ENCODE peak calls at places on chromosomes 12 and 14, in seven cellular contexts. A is stimulated activated CD8-positive, alpha-beta memory T cell treated with anti-CD3 and anti-CD28 coated beads, Interleukin-4, amount 100 ng/mL, for 1 hour; R is activated naive CD4-positive, alpha-beta T cell; V is kidney tubule cell; W is RWPE1; C is LoVo; P is left cardiac atrium. G is an unnamed sample.

GRCh38 chr12:117151195-117152031 is 38.9 kb downstream of the FBXO21 start:
- DNase-seq in A (no peak), R (no peak), V (peak; percentile 21), W (no peak), C (no peak), P (peak; percentile 82), G (peak; percentile 27)

GRCh38 chr12:94262228-94263010 is 114.0 kb downstream of the PLXNC1 start:
- DNase-seq in A (peak; percentile 55), R (peak; percentile 25), V (peak; percentile 84), W (peak; percentile 76), C (peak; percentile 61), P (peak; percentile 88), G (peak; percentile 81)

GRCh38 chr14:104659764-104660523 is 29.5 kb upstream of the INF2 start:
- DNase-seq in A (no peak), R (no peak), V (no peak), W (no peak), C (no peak), P (no peak), G (no peak)

GRCh38 chr14:36579573-36580140 is 2.8 kb downstream of the NKX2-8 start:
- DNase-seq in A (no peak), R (no peak), V (no peak), W (no peak), C (no peak), P (no peak), G (no peak)

GRCh38 chr12:119802472-119802871 is 74.6 kb downstream of the CIT start:
- DNase-seq in A (no peak), R (no peak), V (peak; percentile 39), W (no peak), C (no peak), P (peak; percentile 71), G (no peak)

GRCh38 chr12:275784-276183 is 13.1 kb upstream of the SLC6A13 start:
- DNase-seq in A (no peak), R (no peak), V (no peak), W (no peak), C (no peak), P (no peak), G (no peak)

GRCh38 chr12:68237068-68237467 is 11.5 kb upstream of the IL26 start:
- DNase-seq in A (no peak), R (no peak), V (no peak), W (no peak), C (no peak), P (no peak), G (no peak)

GRCh38 chr14:37585101-37585479 is 10.0 kb downstream of the FOXA1 start:
- DNase-seq in A (no peak), R (no peak), V (peak; percentile 48), W (no peak), C (peak; percentile 36), P (no peak), G (no peak)

GRCh38 chr14:79961197-79961596 is 250.1 kb downstream of the DIO2 start:
- DNase-seq in A (no peak), R (no peak), V (no peak), W (no peak), C (no peak), P (peak; percentile 40), G (no peak)

GRCh38 chr12:14770495-14771313 is 32.6 kb downstream of the WBP11 start:
- DNase-seq in A (peak; percentile 91), R (peak; percentile 78), V (peak; percentile 97), W (peak; percentile 84), C (peak; percentile 98), P (peak; percentile 91), G (peak; percentile 96)

GRCh38 chr14:93682459-93682858 is 105.8 kb downstream of the PRIMA1 start:
- DNase-seq in A (no peak), R (no peak), V (no peak), W (no peak), C (no peak), P (no peak), G (no peak)

GRCh38 chr12:27610380-27610779 is 85.9 kb upstream of the REP15 start:
- DNase-seq in A (no peak), R (no peak), V (no peak), W (no peak), C (peak; percentile 87), P (no peak), G (no peak)

GRCh38 chr12:47722926-47723631 is 2.2 kb downstream of the ENDOU start:
- DNase-seq in A (no peak), R (no peak), V (no peak), W (no peak), C (no peak), P (no peak), G (no peak)

GRCh38 chr14:31395572-31396205 is 24.7 kb downstream of the HEATR5A start:
- DNase-seq in A (no peak), R (no peak), V (no peak), W (peak; percentile 26), C (no peak), P (no peak), G (no peak)

GRCh38 chr12:121800694-121801600 is 2.9 kb upstream of the SETD1B start:
- DNase-seq in A (peak; percentile 53), R (peak; percentile 30), V (peak; percentile 81), W (no peak), C (peak; percentile 84), P (peak; percentile 86), G (peak; percentile 18)

GRCh38 chr12:31752450-31752849 is 23.6 kb upstream of the AMN1 start:
- DNase-seq in A (no peak), R (no peak), V (no peak), W (no peak), C (no peak), P (no peak), G (no peak)

GRCh38 chr12:5374691-5375090 is 57.2 kb upstream of the NTF3 start:
- DNase-seq in A (no peak), R (no peak), V (no peak), W (no peak), C (no peak), P (no peak), G (no peak)

GRCh38 chr12:3558854-3559253 is 67.9 kb downstream of the PRMT8 start:
- DNase-seq in A (no peak), R (no peak), V (no peak), W (no peak), C (no peak), P (no peak), G (no peak)

GRCh38 chr12:111606651-111607232 is 7.6 kb upstream of the ATXN2 start:
- DNase-seq in A (no peak), R (no peak), V (no peak), W (no peak), C (no peak), P (no peak), G (no peak)

GRCh38 chr14:28831126-28831525 is 64.5 kb downstream of the FOXG1 start:
- DNase-seq in A (no peak), R (no peak), V (no peak), W (no peak), C (no peak), P (no peak), G (no peak)

GRCh38 chr12:94140556-94140955 is 7.8 kb upstream of the PLXNC1 start:
- DNase-seq in A (no peak), R (no peak), V (peak; percentile 22), W (no peak), C (no peak), P (no peak), G (no peak)

GRCh38 chr14:96362071-96362964 is 823 bp downstream of the ATG2B start:
- DNase-seq in A (peak; percentile 11), R (no peak), V (peak; percentile 62), W (peak; percentile 45), C (peak; percentile 74), P (peak; percentile 36), G (peak; percentile 43)

GRCh38 chr14:71400821-71401447 is 493.7 kb downstream of the PCNX1 start:
- DNase-seq in A (no peak), R (no peak), V (no peak), W (no peak), C (no peak), P (no peak), G (no peak)

GRCh38 chr12:50246873-50247612 is 36.3 kb downstream of the LIMA1 start:
- DNase-seq in A (no peak), R (no peak), V (peak; percentile 100), W (peak; percentile 86), C (peak; percentile 99), P (peak; percentile 74), G (peak; percentile 98)

GRCh38 chr12:121713257-121714155 is 954 bp downstream of the TMEM120B start:
- DNase-seq in A (no peak), R (no peak), V (no peak), W (no peak), C (no peak), P (peak; percentile 38), G (no peak)

GRCh38 chr12:48765753-48766162 is 23.1 kb downstream of the ADCY6 start:
- DNase-seq in A (no peak), R (no peak), V (peak; percentile 32), W (no peak), C (no peak), P (no peak), G (peak; percentile 0)

GRCh38 chr12:53974084-53975018 is at the start of gene HOTAIR:
- DNase-seq in A (no peak), R (no peak), V (peak; percentile 68), W (peak; percentile 76), C (no peak), P (no peak), G (peak; percentile 51)

GRCh38 chr12:109253913-109254544 is 55.1 kb downstream of the FOXN4 start:
- DNase-seq in A (no peak), R (no peak), V (no peak), W (no peak), C (no peak), P (no peak), G (no peak)

GRCh38 chr12:85179680-85180300 is 100.2 kb upstream of the ALX1 start:
- DNase-seq in A (no peak), R (no peak), V (peak; percentile 72), W (no peak), C (no peak), P (no peak), G (peak; percentile 75)

GRCh38 chr14:99047436-99048110 is 224.4 kb downstream of the BCL11B start:
- DNase-seq in A (no peak), R (no peak), V (no peak), W (no peak), C (no peak), P (no peak), G (no peak)

GRCh38 chr12:113658030-113658655 is 186.5 kb upstream of the LHX5 start:
- DNase-seq in A (no peak), R (no peak), V (no peak), W (no peak), C (no peak), P (no peak), G (no peak)

GRCh38 chr14:69133206-69134125 is 19.5 kb downstream of the DCAF5 start:
- DNase-seq in A (no peak), R (no peak), V (peak; percentile 58), W (no peak), C (peak; percentile 58), P (no peak), G (peak; percentile 34)

GRCh38 chr14:103021817-103022668 is 35.3 kb downstream of the CDC42BPB start:
- DNase-seq in A (no peak), R (no peak), V (peak; percentile 37), W (no peak), C (no peak), P (no peak), G (no peak)

GRCh38 chr12:2418579-2418978 is 365.8 kb downstream of the CACNA1C start:
- DNase-seq in A (no peak), R (no peak), V (no peak), W (no peak), C (no peak), P (no peak), G (no peak)

GRCh38 chr14:94282991-94283723 is 9.9 kb downstream of the SERPINA10 start:
- DNase-seq in A (no peak), R (no peak), V (no peak), W (no peak), C (no peak), P (no peak), G (no peak)

GRCh38 chr12:19085090-19085489 is 44.4 kb upstream of the PLEKHA5 start:
- DNase-seq in A (no peak), R (no peak), V (peak; percentile 16), W (no peak), C (no peak), P (no peak), G (no peak)